ENCODE peak calls at places on chromosomes 4 and X, in four cellular contexts. H is NCI-H1092, C is GOT3, U is foreskin fibroblast. M is an unnamed sample.

GRCh38 chr4:103098746-103099421 is 750 bp downstream of the BDH2 start:
- DNase-seq in H (no peak), U (no peak), C (no peak), M (peak)

GRCh38 chr4:170386974-170387373 is 297.2 kb upstream of the AADAT start:
- DNase-seq in U (peak), C (no peak), H (no peak), M (peak)

GRCh38 chr4:89640620-89641366 is 196.2 kb downstream of the SNCA start:
- DNase-seq in H (no peak), U (peak), C (no peak), M (peak)

GRCh38 chr4:143420227-143420626 is 83.6 kb downstream of the GAB1 start:
- DNase-seq in U (no peak), H (no peak), C (no peak), M (no peak)

GRCh38 chrX:71536285-71536684 is 3.4 kb downstream of the OGT start:
- DNase-seq in U (no peak), C (no peak), H (no peak), M (no peak)

GRCh38 chrX:9865804-9866471 is 79.7 kb downstream of the SHROOM2 start:
- DNase-seq in U (no peak), C (no peak), H (no peak), M (no peak)

GRCh38 chrX:81174286-81174685 is 27.4 kb downstream of the HMGN5 start:
- DNase-seq in H (no peak), C (no peak), U (no peak), M (peak)

GRCh38 chr4:37463033-37463432 is 218.5 kb downstream of the NWD2 start:
- DNase-seq in C (no peak), U (no peak), H (no peak), M (no peak)

GRCh38 chrX:124208675-124209074 is 123.8 kb upstream of the TEX13D start:
- DNase-seq in C (no peak), U (no peak), H (no peak), M (no peak)

GRCh38 chr4:79598801-79599200 is 190.8 kb upstream of the GK2 start:
- DNase-seq in U (no peak), H (no peak), C (no peak), M (no peak)